ENCODE peak calls at places on chromosome 10, in ten cellular contexts. C is neural progenitor cell; P is lower lobe of right lung; S is fibroblast of lung; V is esophagus squamous epithelium; R is WERI-Rb-1; D is IMR-90; A is HepG2; W is CD8-positive, alpha-beta T cell; T is PC-9. F is an unnamed sample.

GRCh38 chr10:49784631-49785030 is 22.5 kb upstream of the OGDHL start:
- DNase-seq in C (no peak), P (no peak), S (no peak), V (no peak), R (no peak), D (no peak), A (no peak), W (no peak), T (no peak), F (no peak)

GRCh38 chr10:2891073-2891769 is 176.1 kb upstream of the PFKP start:
- DNase-seq in C (no peak), P (no peak), S (no peak), V (no peak), R (no peak), D (no peak), A (no peak), W (no peak), T (no peak), F (no peak)

GRCh38 chr10:28632597-28632940 is 44.8 kb upstream of the BAMBI start:
- DNase-seq in C (no peak), P (no peak), S (peak; percentile 56), V (no peak), R (no peak), D (no peak), A (no peak), W (no peak), T (no peak), F (no peak)

GRCh38 chr10:78775891-78776290 is 292.9 kb upstream of the ZMIZ1 start:
- DNase-seq in C (no peak), P (no peak), S (no peak), V (no peak), R (no peak), D (no peak), A (no peak), W (no peak), T (no peak), F (no peak)

GRCh38 chr10:132273966-132274365 is 33.8 kb downstream of the STK32C start:
- DNase-seq in C (no peak), P (no peak), S (no peak), V (no peak), R (no peak), D (no peak), A (no peak), W (no peak), T (no peak), F (no peak)

GRCh38 chr10:94224656-94225055 is 138.1 kb downstream of the NOC3L start:
- DNase-seq in C (no peak), P (no peak), S (peak; percentile 75), V (no peak), R (no peak), D (peak; percentile 85), A (no peak), W (no peak), T (no peak), F (no peak)

GRCh38 chr10:28959850-28960501 is 282.7 kb downstream of the BAMBI start:
- DNase-seq in C (no peak), P (no peak), S (peak; percentile 39), V (no peak), R (no peak), D (peak; percentile 19), A (no peak), W (no peak), T (no peak), F (no peak)

GRCh38 chr10:44387853-44388251 is 3.0 kb upstream of the CXCL12 start:
- DNase-seq in C (no peak), P (no peak), S (no peak), V (no peak), R (no peak), D (no peak), A (no peak), W (no peak), T (no peak), F (no peak)

GRCh38 chr10:70533189-70533558 is 54.6 kb downstream of the PALD1 start:
- DNase-seq in C (no peak), P (no peak), S (no peak), V (no peak), R (no peak), D (no peak), A (no peak), W (no peak), T (no peak), F (no peak)

GRCh38 chr10:70530315-70530714 is 51.7 kb downstream of the PALD1 start:
- DNase-seq in C (no peak), P (no peak), S (no peak), V (no peak), R (no peak), D (no peak), A (no peak), W (no peak), T (no peak), F (no peak)

GRCh38 chr10:70535451-70535850 is 56.9 kb downstream of the PALD1 start:
- DNase-seq in C (no peak), P (no peak), S (no peak), V (no peak), R (no peak), D (no peak), A (no peak), W (no peak), T (no peak), F (no peak)

GRCh38 chr10:70534281-70534680 is 55.7 kb downstream of the PALD1 start:
- DNase-seq in C (no peak), P (no peak), S (no peak), V (no peak), R (no peak), D (no peak), A (no peak), W (no peak), T (no peak), F (no peak)

GRCh38 chr10:70532554-70533188 is 54.1 kb downstream of the PALD1 start:
- DNase-seq in C (no peak), P (no peak), S (no peak), V (no peak), R (no peak), D (no peak), A (no peak), W (no peak), T (no peak), F (no peak)
- TF ChIP-seq CTCF in C (no peak), P (no peak), S (no peak), V (no peak), R (no peak), D (no peak), A (no peak), W (no peak), T (no peak), F (no peak)

DNA sequence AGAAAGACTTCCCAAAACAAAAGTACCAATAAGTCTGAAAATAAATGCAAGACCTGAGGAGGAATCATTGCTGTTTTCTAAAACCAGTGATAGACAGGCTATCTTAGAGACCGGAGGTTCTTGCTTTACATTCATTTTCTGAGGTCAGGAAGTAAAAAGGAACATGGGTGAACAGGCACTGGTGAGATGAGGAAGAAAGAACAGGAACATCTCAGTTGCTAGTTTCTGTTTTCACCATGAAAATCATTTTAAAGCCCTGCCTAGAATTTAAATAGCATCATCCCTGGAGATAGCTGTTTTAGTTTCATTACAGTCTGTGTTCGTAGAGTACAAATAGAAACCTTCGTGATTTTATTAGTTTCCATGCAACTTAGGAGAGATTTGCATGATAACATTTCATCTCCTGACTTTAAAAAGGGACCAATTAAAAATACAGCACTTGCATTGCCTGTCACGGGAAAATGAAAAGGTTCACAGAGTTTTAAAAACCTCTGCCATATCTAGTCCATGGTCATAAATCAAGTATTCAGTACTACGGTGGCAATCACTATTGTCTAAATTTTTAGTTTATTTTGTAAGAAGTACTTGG is 14.7 kb downstream of the KCNMA1 start:
- DNase-seq in C (no peak), P (no peak), S (no peak), V (no peak), R (no peak), D (no peak), A (no peak), W (no peak), T (no peak), F (no peak)
- H3K27ac ChIP-seq in C (no peak overlapping the region), P (peak overlapping the region; percentile 8), S (no peak overlapping the region), V (peak overlapping the region; percentile 45), R (no peak overlapping the region), D (no peak overlapping the region), A (no peak overlapping the region), W (no peak overlapping the region), T (no peak overlapping the region), F (no peak overlapping the region)

GRCh38 chr10:98028168-98028770 is 2.2 kb downstream of the CRTAC1 start:
- DNase-seq in C (peak; percentile 91), P (peak; percentile 74), S (peak; percentile 7), V (no peak), R (peak; percentile 87), D (peak; percentile 3), A (peak; percentile 33), W (peak; percentile 44), T (no peak), F (no peak)

GRCh38 chr10:98031440-98031839 is 1.0 kb upstream of the CRTAC1 start:
- DNase-seq in C (no peak), P (no peak), S (no peak), V (no peak), R (no peak), D (no peak), A (no peak), W (no peak), T (no peak), F (no peak)

GRCh38 chr10:98029149-98030092 is 1.0 kb downstream of the CRTAC1 start:
- DNase-seq in C (peak; percentile 60), P (no peak), S (no peak), V (no peak), R (no peak), D (no peak), A (no peak), W (no peak), T (no peak), F (no peak)

GRCh38 chr10:98030991-98031431 is 590 bp upstream of the CRTAC1 start:
- DNase-seq in C (peak; percentile 73), P (no peak), S (peak; percentile 3), V (no peak), R (peak; percentile 52), D (no peak), A (no peak), W (no peak), T (no peak), F (no peak)

DNA sequence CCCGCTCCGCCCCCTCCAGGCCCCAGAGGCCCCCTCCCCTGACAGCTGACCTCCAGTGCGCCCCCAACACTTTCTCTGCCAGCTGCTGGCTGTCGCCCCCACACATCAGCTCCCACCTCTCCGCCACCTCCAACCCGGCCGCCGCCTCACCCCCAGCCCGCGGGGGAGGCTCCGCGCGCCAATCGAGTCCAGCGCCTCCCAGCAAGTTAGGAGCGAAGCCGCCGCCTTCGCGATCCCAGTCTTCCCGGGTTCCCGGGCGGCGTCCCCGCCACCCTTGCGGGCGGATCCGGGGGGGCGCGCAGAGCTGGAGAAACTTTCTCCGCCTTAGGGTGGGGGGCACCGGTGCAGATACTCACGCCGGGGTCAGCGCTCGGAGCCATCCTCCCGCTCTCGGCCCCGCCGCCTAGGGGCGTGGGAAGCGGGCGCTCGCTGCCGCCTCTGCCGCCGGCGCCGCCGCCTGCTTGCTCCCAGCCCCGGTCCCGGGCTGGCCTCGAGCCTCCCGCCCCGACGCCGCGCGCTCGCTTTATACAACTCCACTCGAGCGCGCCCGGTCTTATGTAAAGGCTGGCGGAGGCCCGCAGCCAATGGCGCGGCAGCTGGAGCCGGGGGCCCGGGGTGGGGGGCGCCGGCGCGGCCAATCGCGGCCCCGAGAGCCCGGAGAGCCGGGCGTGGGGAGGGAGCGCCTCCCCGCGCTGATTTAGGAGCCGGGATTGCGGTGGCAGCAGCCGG is at the start of gene CRTAC1:
- DNase-seq in C (peak; percentile 97), P (peak; percentile 86), S (peak; percentile 16), V (no peak), R (peak; percentile 94), D (no peak), A (no peak), W (no peak), T (no peak), F (no peak)
- H3K27me3 ChIP-seq in C (peaks cover 97% of the 10 kb centered on the region), P (peaks cover 74% of the 10 kb centered on the region), S (peaks cover 31% of the 10 kb centered on the region), V (peaks cover 100% of the 10 kb centered on the region), R (no peaks in the 10 kb centered on the region), D (peaks cover 58% of the 10 kb centered on the region), A (peaks cover 49% of the 10 kb centered on the region), W (peaks cover 23% of the 10 kb centered on the region), T (peaks cover 20% of the 10 kb centered on the region), F (peaks cover 48% of the 10 kb centered on the region)

GRCh38 chr10:119608316-119609155 is 11.8 kb upstream of the TIAL1 start:
- DNase-seq in C (peak; percentile 63), P (peak; percentile 64), S (peak; percentile 25), V (no peak), R (peak; percentile 74), D (peak; percentile 35), A (peak; percentile 36), W (peak; percentile 27), T (peak; percentile 41), F (no peak)
- TF ChIP-seq CTCF in C (peak; percentile 66), P (peak; percentile 67), S (peak; percentile 61), V (peak; percentile 71), R (peak; percentile 83), D (peak; percentile 73), A (peak; percentile 88), W (no peak), T (peak; percentile 71), F (peak; percentile 65)